ENCODE peak calls at places on chromosomes 5 and 9, in five cellular contexts. E is MM.1S; T is sigmoid colon; Z is cardiac muscle cell; J is CD4-positive, alpha-beta memory T cell. P is an unnamed sample. For H3K36me3, the result is how much of the 10 kb centered on the place peaks cover.

GRCh38 chr5:150510460-150511263 is 2.7 kb downstream of the NDST1 start:
- DNase-seq in J (no peak), Z (no peak), T (no peak), E (no peak), P (no peak)

GRCh38 chr5:143106175-143106574 is 297.3 kb downstream of the NR3C1 start:
- DNase-seq in T (no peak), Z (peak), E (no peak), J (no peak), P (peak)

GRCh38 chr9:132644251-132644650 is 25.5 kb downstream of the DDX31 start:
- DNase-seq in Z (no peak), J (no peak), T (no peak), E (no peak), P (no peak)

GRCh38 chr5:76290321-76290757 is 112.7 kb upstream of the IQGAP2 start:
- DNase-seq in E (no peak), T (no peak), J (no peak), Z (no peak), P (no peak)

GRCh38 chr9:78714591-78714990 is 417.7 kb downstream of the PSAT1 start:
- DNase-seq in T (no peak), J (no peak), Z (no peak), E (no peak), P (no peak)

GRCh38 chr5:172438304-172438652 is 16.0 kb downstream of the SH3PXD2B start:
- DNase-seq in T (peak), E (no peak), J (no peak), Z (no peak), P (no peak)

GRCh38 chr9:131521822-131522221 is 9.2 kb downstream of the UCK1 start:
- DNase-seq in T (peak), Z (no peak), E (no peak), J (no peak), P (no peak)

GRCh38 chr5:123429993-123430392 is 6.8 kb upstream of the CEP120 start:
- DNase-seq in E (no peak), Z (no peak), J (no peak), T (no peak), P (peak)

GRCh38 chr9:137802021-137802420 is 75.6 kb upstream of the CACNA1B start:
- DNase-seq in Z (no peak), T (no peak), J (no peak), E (no peak), P (no peak)

GRCh38 chr5:126746290-126746689 is 30.6 kb upstream of the LMNB1 start:
- DNase-seq in T (no peak), J (no peak), Z (no peak), E (no peak), P (no peak)

GRCh38 chr5:122805481-122805880 is 30.6 kb downstream of the SNX2 start:
- DNase-seq in Z (no peak), T (no peak), J (no peak), E (no peak), P (peak)

GRCh38 chr5:93163010-93163663 is 417.9 kb downstream of the NR2F1-AS1 start:
- DNase-seq in Z (no peak), T (no peak), E (no peak), J (no peak), P (no peak)

GRCh38 chr5:106730912-106731311 is 939.8 kb downstream of the EFNA5 start:
- DNase-seq in Z (no peak), E (no peak), J (no peak), T (no peak), P (no peak)

GRCh38 chr9:34123682-34124081 is 2.8 kb downstream of the DCAF12 start:
- DNase-seq in J (no peak), T (peak), Z (no peak), E (peak), P (no peak)

GRCh38 chr9:34121996-34122395 is 4.5 kb downstream of the DCAF12 start:
- DNase-seq in E (no peak), Z (no peak), T (peak), J (no peak), P (no peak)

GRCh38 chr9:34124103-34124502 is 2.4 kb downstream of the DCAF12 start:
- DNase-seq in J (no peak), E (no peak), T (peak), Z (no peak), P (no peak)

GRCh38 chr9:34124923-34125322 is 1.6 kb downstream of the DCAF12 start:
- DNase-seq in J (no peak), Z (no peak), E (no peak), T (no peak), P (no peak)

DNA sequence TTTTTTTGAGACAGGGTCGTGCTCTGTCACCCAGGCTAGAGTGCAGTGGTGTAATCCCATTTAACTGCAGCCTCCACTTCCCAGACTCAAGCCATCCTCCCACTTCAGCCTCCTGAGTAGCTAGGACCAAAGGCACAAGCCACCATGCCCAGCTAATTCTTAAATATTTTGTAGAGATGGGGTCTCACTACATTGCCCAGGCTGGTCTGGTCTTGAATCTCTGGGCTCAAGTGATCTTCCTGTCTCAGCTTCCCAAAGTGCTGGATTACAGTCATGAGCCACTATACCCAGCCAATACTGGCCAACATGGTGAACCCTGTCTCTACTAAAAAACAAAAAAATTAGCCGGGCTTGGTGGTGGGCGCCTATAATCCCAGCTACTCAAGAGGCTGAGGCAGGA is 6.8 kb downstream of the DCAF12 start:
- DNase-seq in J (no peak), E (no peak), T (no peak), Z (no peak), P (no peak)
- H3K36me3 ChIP-seq in J (under half), E (under half), T (under half), Z (under half), P (under half)

GRCh38 chr5:95847261-95847592 is 24.7 kb upstream of the GLRX start:
- DNase-seq in E (no peak), J (no peak), T (no peak), Z (no peak), P (no peak)

GRCh38 chr5:95848701-95849100 is 26.2 kb upstream of the GLRX start:
- DNase-seq in E (no peak), J (no peak), Z (no peak), T (no peak), P (no peak)

GRCh38 chr5:95853490-95853889 is 31.0 kb upstream of the GLRX start:
- DNase-seq in T (peak), Z (no peak), J (no peak), E (no peak), P (no peak)

GRCh38 chr5:95852567-95852966 is 30.0 kb upstream of the GLRX start:
- DNase-seq in T (no peak), J (no peak), E (no peak), Z (no peak), P (no peak)

DNA sequence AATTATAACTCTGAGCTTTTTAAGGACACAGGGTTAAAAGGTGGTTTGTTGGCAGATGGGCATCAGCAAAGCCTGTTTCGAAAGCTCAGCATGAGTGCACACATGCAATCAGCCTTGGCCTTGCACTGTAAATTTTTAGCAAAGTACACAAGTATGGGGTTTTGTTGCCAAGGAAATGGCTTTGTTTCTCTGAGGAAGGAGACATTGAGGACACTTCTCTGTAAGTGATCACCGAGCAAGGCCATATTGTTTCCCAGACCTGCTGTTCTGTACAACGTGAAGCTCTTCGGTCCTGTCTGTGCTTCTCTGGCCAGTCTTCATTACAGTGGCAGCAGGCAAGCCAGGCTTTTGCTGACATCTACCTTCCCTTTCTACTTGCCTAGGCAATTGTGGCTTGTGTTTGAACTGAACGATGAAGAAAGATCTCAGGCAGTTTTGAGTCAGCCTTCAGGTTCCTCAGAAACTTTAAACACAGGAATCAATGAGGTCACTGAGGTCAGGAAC is 27.9 kb upstream of the GLRX start:
- DNase-seq in E (no peak), J (no peak), T (no peak), Z (no peak), P (no peak)
- H3K27ac ChIP-seq in E (no peak), J (no peak), T (no peak), Z (no peak), P (no peak)

GRCh38 chr5:1445895-1446601 is 808 bp upstream of the SLC6A3 start:
- DNase-seq in T (no peak), J (no peak), E (no peak), Z (no peak), P (no peak)
- H3K4me3 ChIP-seq in T (peak), J (no peak), E (no peak), Z (no peak), P (no peak)

DNA sequence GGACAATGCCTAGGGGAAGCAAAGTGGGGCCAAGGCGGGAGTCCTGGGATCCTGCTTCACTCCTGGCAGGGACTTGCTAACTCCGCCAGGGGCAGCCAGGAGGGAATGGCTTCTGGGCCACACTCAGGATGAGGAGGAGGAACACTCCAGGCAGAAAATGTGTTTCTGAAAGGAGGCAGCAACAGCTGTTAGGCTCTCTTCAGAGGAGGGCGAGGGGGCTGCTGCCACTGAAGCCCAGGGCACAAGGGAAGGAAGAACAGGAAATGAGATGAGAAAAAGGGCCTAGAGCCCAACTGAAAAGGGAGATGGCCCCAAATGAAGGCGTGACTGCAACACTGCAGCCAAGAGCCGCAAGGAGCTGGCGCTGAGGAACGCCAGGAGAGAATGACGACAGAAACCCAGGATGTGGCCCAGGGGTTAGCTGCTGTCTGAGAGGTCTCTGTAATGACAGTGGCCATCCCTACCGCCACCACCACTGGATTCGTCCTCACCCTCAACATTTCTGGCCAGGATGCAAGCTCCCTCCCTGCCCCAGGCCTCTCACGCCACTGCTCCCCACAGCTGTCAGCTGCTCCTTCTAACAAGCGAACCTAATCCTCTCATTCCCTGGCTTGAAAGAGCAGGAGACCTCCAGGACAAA is 15.8 kb downstream of the PSMB7 start:
- DNase-seq in Z (no peak), J (no peak), T (no peak), E (no peak), P (no peak)
- H3K36me3 ChIP-seq in Z (under half), J (under half), T (under half), E (under half), P (under half)

DNA sequence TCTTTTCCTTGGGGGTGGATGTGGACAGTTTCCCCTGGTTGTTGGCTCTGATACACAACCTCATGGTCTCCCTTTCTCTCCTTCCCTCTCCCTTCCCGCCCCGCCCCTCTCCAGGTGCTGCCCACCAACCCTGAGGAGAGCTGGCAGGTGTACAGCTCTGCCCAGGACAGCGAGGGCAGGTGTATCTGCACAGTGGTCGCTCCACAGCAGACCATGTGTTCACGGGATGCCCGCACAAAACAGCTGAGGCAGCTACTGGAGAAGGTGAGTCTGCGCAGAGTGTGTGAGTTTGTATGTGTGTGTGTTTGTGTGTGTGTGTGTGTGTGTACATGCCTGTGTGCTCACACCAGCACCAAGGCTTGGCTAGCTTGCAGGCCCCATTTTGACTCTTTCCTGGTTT is 2.6 kb downstream of the OLFM1 start:
- DNase-seq in Z (no peak), T (no peak), J (no peak), E (no peak), P (no peak)
- H3K27ac ChIP-seq in Z (no peak), T (no peak), J (no peak), E (no peak), P (peak)

GRCh38 chr9:117485176-117485575 is 70.3 kb upstream of the ASTN2 start:
- DNase-seq in J (no peak), Z (no peak), T (no peak), E (peak), P (peak)

GRCh38 chr9:117491491-117491890 is 76.6 kb upstream of the ASTN2 start:
- DNase-seq in J (no peak), T (no peak), Z (no peak), E (no peak), P (no peak)

GRCh38 chr9:117488659-117489058 is 73.8 kb upstream of the ASTN2 start:
- DNase-seq in Z (no peak), T (no peak), E (no peak), J (no peak), P (no peak)

GRCh38 chr9:117492476-117492875 is 77.6 kb upstream of the ASTN2 start:
- DNase-seq in E (no peak), T (no peak), Z (no peak), J (no peak), P (no peak)

DNA sequence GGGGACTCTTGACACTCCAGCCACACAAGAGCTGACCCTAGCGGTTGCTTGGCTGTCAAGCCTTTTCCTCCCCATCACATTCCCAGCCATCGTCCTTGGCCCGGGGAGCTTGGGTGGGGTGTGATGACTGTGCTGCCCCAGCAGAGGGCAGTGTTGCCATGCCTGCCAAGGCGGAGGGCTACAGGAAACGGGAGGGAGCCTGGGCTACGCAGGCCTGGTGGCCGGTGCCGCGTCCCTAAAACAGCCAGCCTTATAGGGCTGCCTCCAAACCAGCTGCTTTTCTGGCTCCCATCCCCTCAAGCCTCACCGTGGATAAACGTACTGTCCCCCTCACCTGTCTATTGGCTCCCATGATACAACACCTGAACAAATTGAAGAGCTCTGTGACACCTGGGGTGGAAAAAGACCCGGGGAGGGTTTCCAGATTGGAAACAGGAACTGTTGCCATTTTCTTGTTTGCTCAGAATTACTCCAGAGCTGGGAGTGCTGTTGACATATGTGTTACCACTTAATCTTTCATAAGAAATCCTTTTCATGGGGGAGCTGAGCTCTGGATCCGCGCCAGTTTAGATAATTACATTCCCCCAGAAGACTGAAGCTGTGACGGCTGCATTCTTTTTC is 72.8 kb upstream of the ASTN2 start:
- DNase-seq in E (peak), J (no peak), T (peak), Z (peak), P (peak)
- H3K4me3 ChIP-seq in E (peak), J (no peak), T (no peak), Z (no peak), P (no peak)

GRCh38 chr5:148372331-148372730 is 11.4 kb upstream of the FBXO38 start:
- DNase-seq in J (no peak), Z (no peak), E (no peak), T (no peak), P (no peak)

GRCh38 chr5:148376198-148376597 is 7.6 kb upstream of the FBXO38 start:
- DNase-seq in T (no peak), J (no peak), Z (no peak), E (no peak), P (no peak)

GRCh38 chr5:148378670-148379069 is 5.1 kb upstream of the FBXO38 start:
- DNase-seq in E (no peak), Z (no peak), J (no peak), T (no peak), P (no peak)

GRCh38 chr5:148372883-148373282 is 10.9 kb upstream of the FBXO38 start:
- DNase-seq in T (no peak), Z (no peak), E (no peak), J (no peak), P (no peak)

DNA sequence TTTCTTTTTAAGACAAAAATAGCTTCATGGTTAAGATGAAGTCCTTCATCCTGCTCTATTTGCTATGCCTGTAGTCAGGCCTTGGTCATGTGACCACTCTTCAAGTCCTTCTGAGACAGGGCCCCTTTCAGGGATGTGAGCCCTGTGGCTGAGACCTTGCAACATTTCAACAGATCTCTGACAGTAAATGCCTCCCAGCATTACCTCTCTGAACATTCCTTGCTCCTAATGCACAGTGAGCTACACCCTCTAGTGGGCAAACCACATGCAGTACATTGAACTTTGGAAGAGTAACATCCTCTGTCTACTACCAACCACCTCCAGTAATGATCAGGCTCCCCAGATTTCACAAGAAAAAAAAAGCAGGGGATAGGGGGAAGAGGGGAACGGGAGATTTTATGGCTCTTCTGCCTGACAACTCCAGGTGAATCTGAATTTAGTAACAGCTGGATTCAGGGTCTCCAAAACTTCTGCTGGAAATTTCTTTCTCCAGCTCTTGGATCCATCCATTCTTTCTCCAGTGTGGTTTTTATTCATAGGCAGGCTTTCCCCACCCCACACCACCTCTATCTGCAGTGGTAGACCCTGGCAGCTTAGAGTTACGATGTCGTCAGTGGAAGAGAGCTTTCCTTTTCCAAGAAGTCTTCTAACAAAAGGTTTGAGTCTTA is 8.9 kb upstream of the FBXO38 start:
- DNase-seq in J (peak), T (no peak), Z (peak), E (peak), P (peak)
- H3K36me3 ChIP-seq in J (under half), T (under half), Z (under half), E (under half), P (under half)

P was measured in A673.